ENCODE peak calls at places on chromosomes 1 and 21, in five cellular contexts. I, X, W, M and C are unnamed samples. For H3K9me3, the result is how much of the 10 kb centered on the place peaks cover.

GRCh38 chr1:48688102-48688760 is 88.5 kb downstream of the BEND5 start:
- DNase-seq in I (no peak), X (no peak), W (no peak), M (no peak), C (no peak)

GRCh38 chr1:208808301-208808700 is 564.1 kb upstream of the PLXNA2 start:
- DNase-seq in I (no peak), X (no peak), W (no peak), M (no peak), C (no peak)

GRCh38 chr21:36122977-36123376 is 11.9 kb upstream of the CBR3 start:
- DNase-seq in I (no peak), X (no peak), W (no peak), M (no peak), C (peak)

GRCh38 chr1:207329469-207329868 is 8.0 kb downstream of the CD55 start:
- DNase-seq in I (no peak), X (no peak), W (peak), M (no peak), C (no peak)

GRCh38 chr1:109787211-109787844 is 23.6 kb upstream of the EPS8L3 start:
- DNase-seq in I (peak), X (peak), W (no peak), M (peak), C (no peak)

GRCh38 chr21:32306021-32306780 is 7.5 kb downstream of the MRAP start:
- DNase-seq in I (no peak), X (no peak), W (no peak), M (no peak), C (peak)

GRCh38 chr21:34803792-34804440 is 135.1 kb downstream of the CLIC6 start:
- DNase-seq in I (no peak), X (no peak), W (no peak), M (no peak), C (no peak)

GRCh38 chr1:224864006-224864405 is 65.5 kb upstream of the DNAH14 start:
- DNase-seq in I (no peak), X (no peak), W (no peak), M (no peak), C (peak)

GRCh38 chr1:244056602-244057001 is 5.5 kb downstream of the ZBTB18 start:
- DNase-seq in I (no peak), X (no peak), W (no peak), M (no peak), C (no peak)

GRCh38 chr1:219699870-219700269 is 87.0 kb upstream of the ZC3H11B start:
- DNase-seq in I (no peak), X (peak), W (no peak), M (no peak), C (peak)

GRCh38 chr21:21165063-21165645 is 166.9 kb downstream of the NCAM2 start:
- DNase-seq in I (no peak), X (peak), W (no peak), M (no peak), C (peak)

GRCh38 chr1:222026280-222026679 is 284.4 kb upstream of the DUSP10 start:
- DNase-seq in I (no peak), X (no peak), W (no peak), M (no peak), C (no peak)

GRCh38 chr21:44437371-44437695 is 18.0 kb upstream of the LRRC3 start:
- DNase-seq in I (no peak), X (no peak), W (no peak), M (peak), C (no peak)

GRCh38 chr1:25031601-25031965 is 101.5 kb upstream of the RUNX3 start:
- DNase-seq in I (no peak), X (no peak), W (peak), M (no peak), C (no peak)

GRCh38 chr1:65175171-65176070 is 27.4 kb downstream of the AK4 start:
- DNase-seq in I (no peak), X (peak), W (no peak), M (no peak), C (peak)

GRCh38 chr1:227370463-227371254 is 52.4 kb upstream of the CDC42BPA start:
- DNase-seq in I (no peak), X (no peak), W (no peak), M (no peak), C (no peak)

GRCh38 chr1:166597516-166597915 is 241.8 kb upstream of the POGK start:
- DNase-seq in I (no peak), X (no peak), W (no peak), M (no peak), C (no peak)

GRCh38 chr1:19232526-19232851 is 18.8 kb downstream of the EMC1 start:
- DNase-seq in I (no peak), X (peak), W (no peak), M (no peak), C (peak)

GRCh38 chr1:179706339-179706941 is 36.7 kb upstream of the FAM163A start:
- DNase-seq in I (no peak), X (peak), W (peak), M (peak), C (peak)

GRCh38 chr1:67460648-67461500 is 30.7 kb upstream of the SERBP1 start:
- DNase-seq in I (no peak), X (peak), W (no peak), M (peak), C (peak)

GRCh38 chr1:7348073-7348472 is 423.0 kb upstream of the VAMP3 start:
- DNase-seq in I (no peak), X (no peak), W (no peak), M (no peak), C (no peak)

GRCh38 chr1:153597206-153597605 is 15.7 kb downstream of the S100A16 start:
- DNase-seq in I (no peak), X (no peak), W (no peak), M (no peak), C (no peak)

GRCh38 chr1:67689267-67690017 is 4.4 kb downstream of the GADD45A start:
- DNase-seq in I (no peak), X (no peak), W (no peak), M (no peak), C (no peak)

GRCh38 chr1:156281281-156282142 is 1.1 kb downstream of the SMG5 start:
- DNase-seq in I (no peak), X (peak), W (peak), M (peak), C (peak)

GRCh38 chr1:12130466-12131130 is 36.2 kb upstream of the TNFRSF1B start:
- DNase-seq in I (no peak), X (no peak), W (no peak), M (no peak), C (no peak)

GRCh38 chr1:48530727-48531351 is 58.8 kb upstream of the SPATA6 start:
- DNase-seq in I (peak), X (no peak), W (no peak), M (peak), C (peak)

GRCh38 chr1:239718997-239719628 is 332.7 kb downstream of the CHRM3 start:
- DNase-seq in I (no peak), X (no peak), W (no peak), M (no peak), C (no peak)

GRCh38 chr21:17818158-17819113 is 720 bp downstream of the C21orf91 start:
- DNase-seq in I (peak), X (peak), W (peak), M (peak), C (peak)

GRCh38 chr1:75475709-75476108 is 135.2 kb downstream of the SLC44A5 start:
- DNase-seq in I (no peak), X (no peak), W (no peak), M (no peak), C (no peak)

GRCh38 chr1:58392083-58392482 is 154.4 kb downstream of the OMA1 start:
- DNase-seq in I (no peak), X (no peak), W (no peak), M (no peak), C (no peak)

GRCh38 chr1:203089001-203089650 is 3.3 kb upstream of the MYOG start:
- DNase-seq in I (no peak), X (no peak), W (no peak), M (no peak), C (no peak)

GRCh38 chr1:6743189-6744101 is 41.8 kb upstream of the CAMTA1 start:
- DNase-seq in I (peak), X (peak), W (peak), M (peak), C (no peak)

GRCh38 chr1:12629521-12629956 is 11.5 kb upstream of the DHRS3 start:
- DNase-seq in I (no peak), X (no peak), W (no peak), M (peak), C (no peak)

GRCh38 chr1:13730751-13731482 is 30.9 kb downstream of the PRDM2 start:
- DNase-seq in I (peak), X (peak), W (peak), M (peak), C (no peak)

GRCh38 chr1:149899460-149900284 is at the start of gene BOLA1:
- DNase-seq in I (peak), X (peak), W (peak), M (peak), C (peak)

GRCh38 chr21:20783611-20784010 is 214.6 kb upstream of the NCAM2 start:
- DNase-seq in I (no peak), X (no peak), W (no peak), M (no peak), C (no peak)

GRCh38 chr1:7313081-7313546 is 458.0 kb upstream of the VAMP3 start:
- DNase-seq in I (no peak), X (no peak), W (no peak), M (no peak), C (no peak)

GRCh38 chr21:38913120-38913975 is 107.6 kb downstream of the ETS2 start:
- DNase-seq in I (peak), X (peak), W (no peak), M (peak), C (peak)

GRCh38 chr21:43867332-43867703 is 2.3 kb downstream of the AGPAT3 start:
- DNase-seq in I (no peak), X (peak), W (no peak), M (no peak), C (no peak)

GRCh38 chr1:31020007-31020790 is 45.3 kb downstream of the PUM1 start:
- DNase-seq in I (no peak), X (no peak), W (no peak), M (no peak), C (no peak)
- H3K27ac ChIP-seq in I (no peak), X (no peak), W (no peak), M (no peak), C (peak)

DNA sequence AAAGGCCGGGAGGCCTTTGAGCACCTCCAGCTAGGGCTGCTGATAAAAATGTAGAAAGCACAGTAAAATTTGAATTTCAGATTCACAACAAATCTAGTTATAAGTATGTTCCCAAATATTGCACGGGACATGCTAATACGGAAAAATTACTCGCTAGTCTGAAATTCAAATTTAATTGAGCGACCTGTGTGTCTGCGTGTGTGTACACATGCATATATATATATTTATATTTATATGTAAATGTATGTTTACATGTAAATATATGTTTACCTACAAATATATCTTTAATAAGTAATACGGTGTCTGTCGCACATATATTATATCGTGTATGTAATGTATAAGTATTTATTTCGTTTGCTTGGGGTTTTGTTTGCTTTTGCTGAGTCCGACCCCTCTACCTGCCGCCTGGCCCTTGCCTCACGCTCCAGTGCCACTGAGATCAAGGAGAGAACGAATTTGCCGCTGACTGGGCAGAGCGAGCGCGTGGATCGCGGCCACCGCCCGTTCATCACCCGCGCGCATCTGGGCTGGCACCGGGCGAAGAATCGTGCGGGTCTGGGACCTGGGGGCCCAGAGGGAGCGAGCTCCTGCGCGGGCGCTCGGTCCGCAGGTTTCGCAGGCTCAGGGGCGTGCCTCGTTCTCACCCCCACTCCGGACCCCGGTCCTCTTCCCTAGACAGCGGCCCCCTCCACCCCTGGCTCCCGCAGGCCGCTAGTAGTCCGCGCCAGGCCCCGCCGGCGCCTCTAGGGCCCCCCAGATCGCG is 526 bp upstream of the WRAP73 start:
- DNase-seq in I (no peak), X (no peak), W (no peak), M (no peak), C (no peak)
- H3K4me3 ChIP-seq in I (peak), X (peak), W (no peak), M (peak), C (peak)

GRCh38 chr1:26690157-26690556 is 5.7 kb upstream of the ARID1A start:
- DNase-seq in I (no peak), X (no peak), W (no peak), M (no peak), C (no peak)
- H3K9me3 ChIP-seq in I (under half), X (under half), W (under half), M (under half), C (under half)

GRCh38 chr1:201328576-201328975 is 45.3 kb downstream of the PKP1 start:
- DNase-seq in I (peak), X (peak), W (no peak), M (no peak), C (peak)

GRCh38 chr1:201324821-201325677 is 41.7 kb downstream of the PKP1 start:
- DNase-seq in I (peak), X (peak), W (no peak), M (no peak), C (no peak)

GRCh38 chr1:201325678-201326060 is 42.4 kb downstream of the PKP1 start:
- DNase-seq in I (peak), X (no peak), W (no peak), M (no peak), C (no peak)

GRCh38 chr1:201327687-201328240 is 44.5 kb downstream of the PKP1 start:
- DNase-seq in I (peak), X (peak), W (no peak), M (no peak), C (no peak)

GRCh38 chr1:201326710-201327109 is 43.4 kb downstream of the PKP1 start:
- DNase-seq in I (peak), X (peak), W (no peak), M (no peak), C (no peak)
- H3K27ac ChIP-seq in I (no peak), X (no peak), W (no peak), M (no peak), C (no peak)

DNA sequence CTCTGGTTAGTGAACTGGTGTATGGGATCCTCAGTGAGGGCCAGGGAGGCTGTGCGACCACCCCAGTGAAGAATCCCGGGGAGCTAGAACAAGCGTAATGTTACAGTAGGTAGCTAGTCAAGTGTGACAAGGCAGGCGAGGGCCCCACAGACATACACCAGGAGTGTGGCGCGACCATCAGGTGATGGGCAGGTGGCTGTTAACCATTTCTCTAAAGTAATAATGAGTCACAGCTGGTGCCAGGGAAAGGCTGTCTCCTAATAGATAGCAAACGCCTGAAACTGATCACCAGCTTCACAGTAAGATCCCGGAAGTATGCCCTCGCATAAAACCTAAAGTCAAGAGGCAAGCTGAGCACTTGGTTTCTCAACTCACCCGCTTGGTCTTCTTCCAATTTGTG is 40.5 kb upstream of the TARBP1 start:
- DNase-seq in I (no peak), X (no peak), W (no peak), M (no peak), C (no peak)
- H3K4me3 ChIP-seq in I (no peak), X (no peak), W (no peak), M (no peak), C (no peak)

GRCh38 chr1:68974447-68974846 is 477.6 kb upstream of the DEPDC1 start:
- DNase-seq in I (no peak), X (no peak), W (no peak), M (no peak), C (no peak)

GRCh38 chr1:68970571-68970970 is 473.7 kb upstream of the DEPDC1 start:
- DNase-seq in I (no peak), X (no peak), W (no peak), M (no peak), C (no peak)

GRCh38 chr1:68977211-68977610 is 480.3 kb upstream of the DEPDC1 start:
- DNase-seq in I (no peak), X (no peak), W (no peak), M (no peak), C (no peak)

GRCh38 chr1:68975534-68975933 is 478.7 kb upstream of the DEPDC1 start:
- DNase-seq in I (no peak), X (no peak), W (no peak), M (no peak), C (peak)

DNA sequence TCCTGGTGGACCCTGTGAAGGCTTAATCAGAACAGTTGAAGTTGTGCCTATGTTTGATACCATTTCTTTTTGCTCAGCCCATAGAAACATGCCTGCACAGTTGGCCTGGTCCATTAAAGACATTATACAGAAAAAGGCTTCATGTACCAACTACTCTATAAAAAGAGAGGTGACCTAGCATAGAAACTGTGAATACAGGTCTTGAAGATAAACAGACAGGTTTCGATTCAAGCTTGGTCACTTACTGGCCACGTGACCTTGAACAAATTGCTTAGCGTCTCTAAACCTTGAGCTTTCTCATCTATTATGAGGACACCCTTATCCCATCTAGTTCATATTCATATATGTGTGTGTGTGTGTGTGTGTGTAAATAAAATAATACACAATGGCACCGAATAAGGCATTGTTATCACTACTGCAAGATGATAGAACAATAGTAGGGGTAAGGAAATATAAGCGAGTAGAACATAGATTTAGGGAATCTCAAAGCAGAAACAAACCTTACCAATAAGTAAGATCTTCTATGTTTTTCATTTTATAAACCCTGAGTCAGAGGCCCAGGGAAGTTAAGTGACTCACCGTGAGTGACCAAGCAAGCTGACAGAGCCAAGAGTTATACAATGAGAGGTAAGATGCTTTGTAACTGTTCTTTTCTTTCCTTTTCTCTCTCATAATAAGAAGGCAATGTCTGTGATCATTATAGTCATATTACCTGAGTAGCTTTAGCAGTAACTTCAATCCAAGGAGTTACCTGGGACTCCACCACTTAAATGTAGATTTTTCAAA is 476.8 kb upstream of the DEPDC1 start:
- DNase-seq in I (no peak), X (no peak), W (no peak), M (no peak), C (peak)
- H3K9me3 ChIP-seq in I (under half), X (under half), W (under half), M (under half), C (under half)

DNA sequence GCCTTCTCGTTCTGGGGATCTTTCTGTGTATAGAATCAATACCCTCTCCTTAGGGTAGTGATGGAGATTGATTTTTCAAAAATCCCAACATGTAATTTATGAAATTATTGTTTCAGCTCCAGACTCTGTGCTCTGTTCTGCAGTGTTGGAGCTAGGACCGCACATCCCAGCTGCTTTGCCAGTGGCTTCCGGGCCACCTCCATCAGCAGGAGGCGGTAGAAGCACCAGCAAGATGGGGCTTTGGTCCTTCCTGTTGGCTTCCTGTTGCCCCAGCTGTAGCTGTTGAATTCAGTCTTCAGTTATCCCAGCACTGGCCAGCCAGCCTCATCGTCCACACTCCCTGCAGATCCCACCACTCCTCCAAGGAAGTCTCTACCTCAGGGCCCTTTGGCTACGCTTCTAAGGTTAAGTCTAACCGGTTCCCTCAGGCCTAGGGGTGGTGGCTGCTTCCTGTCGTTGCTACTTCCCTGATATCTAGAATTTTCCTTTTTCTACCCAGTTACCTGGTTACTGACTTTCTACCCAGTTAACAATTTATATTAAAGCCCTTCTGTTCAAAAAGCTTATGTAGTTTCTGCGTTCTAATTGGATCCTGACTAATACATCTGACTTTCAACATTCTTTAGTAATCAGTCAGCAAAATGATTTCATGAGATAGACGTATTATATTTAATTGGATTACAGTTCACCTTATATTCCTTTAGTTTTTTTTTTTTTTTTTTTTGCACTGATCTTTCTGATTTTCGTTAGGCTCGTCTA is 24.6 kb downstream of the GALNT2 start:
- DNase-seq in I (no peak), X (no peak), W (no peak), M (no peak), C (no peak)
- H3K27ac ChIP-seq in I (no peak), X (no peak), W (no peak), M (no peak), C (no peak)

GRCh38 chr1:2212542-2213491 is 15.3 kb upstream of the SKI start:
- DNase-seq in I (peak), X (peak), W (peak), M (peak), C (peak)
- H3K4me3 ChIP-seq in I (peak), X (peak), W (no peak), M (peak), C (no peak)

GRCh38 chr1:21901473-21901847 is 35.6 kb downstream of the HSPG2 start:
- DNase-seq in I (no peak), X (peak), W (no peak), M (peak), C (no peak)
- H3K9me3 ChIP-seq in I (under half), X (under half), W (under half), M (under half), C (under half)